ENCODE peak calls at places on chromosomes 7 and 10, in nine cellular contexts. D is upper lobe of right lung, X is dorsolateral prefrontal cortex, M is iPS DF 6.9, I is sigmoid colon, A is psoas muscle, E is aorta, U is keratinocyte, T is HCT116. N is an unnamed sample.

GRCh38 chr10:28393956-28394568 is 91.2 kb upstream of the MPP7 start:
- DNase-seq in D (peak), X (no peak), M (peak), I (peak), A (peak), E (peak), U (no peak), T (peak), N (no peak)

GRCh38 chr7:93036807-93037206 is 81.0 kb downstream of the SAMD9 start:
- DNase-seq in D (no peak), X (no peak), M (no peak), I (no peak), A (no peak), E (no peak), U (no peak), T (no peak), N (no peak)

GRCh38 chr7:21261627-21262564 is 166.0 kb upstream of the SP4 start:
- DNase-seq in D (no peak), X (no peak), M (peak), I (no peak), A (peak), E (no peak), U (no peak), T (peak), N (no peak)

GRCh38 chr7:16430133-16430532 is 8.8 kb upstream of the CRPPA start:
- DNase-seq in D (no peak), X (no peak), M (no peak), I (no peak), A (no peak), E (no peak), U (no peak), T (no peak), N (no peak)

GRCh38 chr10:112792487-112793196 is 157.4 kb upstream of the TCF7L2 start:
- DNase-seq in D (no peak), X (no peak), M (no peak), I (peak), A (peak), E (peak), U (no peak), T (no peak), N (no peak)

GRCh38 chr7:7738622-7739021 is 20.2 kb upstream of the RPA3 start:
- DNase-seq in D (no peak), X (no peak), M (no peak), I (no peak), A (no peak), E (no peak), U (no peak), T (no peak), N (no peak)

GRCh38 chr10:49605177-49605938 is 4.8 kb upstream of the SLC18A3 start:
- DNase-seq in D (peak), X (no peak), M (no peak), I (no peak), A (no peak), E (no peak), U (no peak), T (no peak), N (peak)

GRCh38 chr10:91758303-91759146 is 39.7 kb upstream of the TNKS2 start:
- DNase-seq in D (no peak), X (no peak), M (no peak), I (no peak), A (no peak), E (no peak), U (no peak), T (peak), N (no peak)

GRCh38 chr10:50409965-50410811 is 158.9 kb upstream of the ASAH2 start:
- DNase-seq in D (no peak), X (no peak), M (no peak), I (no peak), A (no peak), E (no peak), U (no peak), T (no peak), N (no peak)

GRCh38 chr7:20412023-20412422 is 81.3 kb downstream of the ITGB8 start:
- DNase-seq in D (no peak), X (no peak), M (no peak), I (no peak), A (no peak), E (no peak), U (no peak), T (no peak), N (no peak)

GRCh38 chr10:59733321-59733720 is 19.9 kb downstream of the MRLN start:
- DNase-seq in D (no peak), X (no peak), M (no peak), I (no peak), A (no peak), E (no peak), U (no peak), T (no peak), N (no peak)

GRCh38 chr10:110442746-110443145 is 55.0 kb upstream of the DUSP5 start:
- DNase-seq in D (peak), X (no peak), M (no peak), I (peak), A (no peak), E (no peak), U (no peak), T (no peak), N (peak)

GRCh38 chr10:30048768-30049507 is 10.4 kb downstream of the JCAD start:
- DNase-seq in D (no peak), X (no peak), M (no peak), I (no peak), A (no peak), E (no peak), U (no peak), T (no peak), N (no peak)

GRCh38 chr10:120951288-120951687 is 100.1 kb downstream of the WDR11 start:
- DNase-seq in D (no peak), X (no peak), M (no peak), I (no peak), A (no peak), E (no peak), U (no peak), T (no peak), N (no peak)

GRCh38 chr7:132499065-132499464 is 77.2 kb downstream of the PLXNA4 start:
- DNase-seq in D (no peak), X (no peak), M (no peak), I (no peak), A (no peak), E (no peak), U (no peak), T (no peak), N (no peak)

GRCh38 chr10:92490387-92490786 is 83.5 kb downstream of the IDE start:
- DNase-seq in D (no peak), X (no peak), M (no peak), I (no peak), A (no peak), E (no peak), U (peak), T (no peak), N (no peak)

GRCh38 chr10:76881477-76882220 is 756.0 kb downstream of the KCNMA1 start:
- DNase-seq in D (no peak), X (no peak), M (no peak), I (no peak), A (no peak), E (no peak), U (no peak), T (no peak), N (no peak)

GRCh38 chr7:15130666-15131541 is 228.4 kb upstream of the DGKB start:
- DNase-seq in D (no peak), X (no peak), M (no peak), I (no peak), A (no peak), E (no peak), U (peak), T (no peak), N (no peak)

GRCh38 chr7:47278043-47278442 is 303.9 kb downstream of the TNS3 start:
- DNase-seq in D (no peak), X (no peak), M (no peak), I (no peak), A (no peak), E (no peak), U (no peak), T (no peak), N (no peak)

GRCh38 chr10:95308389-95309302 is 17.8 kb upstream of the PDLIM1 start:
- DNase-seq in D (peak), X (no peak), M (no peak), I (peak), A (peak), E (peak), U (no peak), T (peak), N (peak)

GRCh38 chr10:89217057-89217990 is 10.2 kb upstream of the CH25H start:
- DNase-seq in D (no peak), X (no peak), M (no peak), I (peak), A (peak), E (no peak), U (no peak), T (peak), N (no peak)

GRCh38 chr7:147298611-147299043 is 1182.0 kb downstream of the CNTNAP2 start:
- DNase-seq in D (no peak), X (no peak), M (no peak), I (no peak), A (no peak), E (no peak), U (no peak), T (no peak), N (no peak)

GRCh38 chr7:93779115-93779514 is 111.4 kb downstream of the TFPI2 start:
- DNase-seq in D (no peak), X (no peak), M (no peak), I (no peak), A (no peak), E (no peak), U (no peak), T (no peak), N (no peak)

GRCh38 chr7:158310924-158311713 is 276.5 kb downstream of the PTPRN2 start:
- DNase-seq in D (no peak), X (no peak), M (no peak), I (no peak), A (no peak), E (no peak), U (no peak), T (no peak), N (peak)

GRCh38 chr10:12350167-12350872 is 973 bp downstream of the CAMK1D start:
- DNase-seq in D (peak), X (no peak), M (no peak), I (peak), A (peak), E (peak), U (no peak), T (no peak), N (peak)

GRCh38 chr10:12349628-12350166 is 350 bp downstream of the CAMK1D start:
- DNase-seq in D (peak), X (no peak), M (no peak), I (peak), A (no peak), E (peak), U (no peak), T (no peak), N (no peak)

GRCh38 chr10:12348341-12348869 is 942 bp upstream of the CAMK1D start:
- DNase-seq in D (no peak), X (no peak), M (no peak), I (peak), A (no peak), E (no peak), U (no peak), T (no peak), N (no peak)

GRCh38 chr10:12350925-12351324 is 1.6 kb downstream of the CAMK1D start:
- DNase-seq in D (no peak), X (no peak), M (no peak), I (no peak), A (no peak), E (no peak), U (no peak), T (no peak), N (no peak)

DNA sequence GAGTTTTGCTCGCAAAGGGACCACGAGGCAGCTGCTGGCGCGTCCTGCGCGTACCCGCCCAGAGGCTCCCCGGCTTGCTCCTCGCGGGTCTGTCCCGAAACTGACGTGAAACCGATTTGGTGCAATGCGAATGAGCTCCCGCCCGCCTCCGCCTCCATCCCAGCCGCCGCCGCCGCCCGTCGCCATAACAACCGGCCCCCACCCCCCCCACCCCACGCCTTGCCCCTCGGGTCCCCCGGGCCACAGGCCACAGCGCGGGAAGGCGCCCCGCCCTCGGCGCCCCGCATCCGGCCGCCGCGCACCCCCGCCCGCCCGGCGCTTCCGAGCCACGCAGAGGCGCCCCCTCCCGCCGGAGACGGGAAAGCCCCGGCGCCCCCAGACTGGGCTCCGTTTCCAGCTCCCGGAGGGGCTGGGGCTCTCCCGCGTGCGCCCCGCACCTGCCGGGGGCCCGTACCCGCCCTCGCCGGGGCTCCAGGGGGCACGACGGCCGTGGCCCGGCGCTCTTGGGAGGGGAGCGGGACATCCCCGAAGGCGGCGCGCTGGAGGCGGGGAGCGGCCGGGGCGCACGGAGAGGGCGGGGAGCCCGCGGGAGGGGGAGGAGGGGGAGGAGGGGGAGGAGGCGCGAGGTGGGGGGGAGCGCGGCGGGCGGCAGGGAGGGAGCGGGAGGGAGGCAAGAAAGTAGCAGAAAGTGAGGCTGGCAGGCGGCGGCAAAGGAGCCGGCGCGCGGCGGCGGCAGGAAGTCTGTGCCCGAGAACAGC is at the start of gene CAMK1D:
- DNase-seq in D (peak), X (peak), M (no peak), I (peak), A (peak), E (peak), U (no peak), T (no peak), N (peak)
- H3K27ac ChIP-seq in D (peak), X (peak), M (no peak), I (peak), A (no peak), E (peak), U (no peak), T (peak), N (peak)

GRCh38 chr7:100801833-100802568 is 25.3 kb downstream of the EPHB4 start:
- DNase-seq in D (peak), X (no peak), M (no peak), I (peak), A (no peak), E (no peak), U (peak), T (no peak), N (no peak)

GRCh38 chr7:100804681-100805431 is 22.5 kb downstream of the EPHB4 start:
- DNase-seq in D (no peak), X (no peak), M (no peak), I (no peak), A (no peak), E (no peak), U (no peak), T (no peak), N (no peak)

GRCh38 chr7:100806276-100806675 is 21.0 kb downstream of the EPHB4 start:
- DNase-seq in D (no peak), X (no peak), M (no peak), I (no peak), A (no peak), E (no peak), U (no peak), T (no peak), N (no peak)

GRCh38 chr7:100802951-100803350 is 24.4 kb downstream of the EPHB4 start:
- DNase-seq in D (no peak), X (no peak), M (no peak), I (no peak), A (no peak), E (no peak), U (no peak), T (no peak), N (no peak)

GRCh38 chr7:100803398-100804161 is 23.7 kb downstream of the EPHB4 start:
- DNase-seq in D (peak), X (peak), M (no peak), I (peak), A (peak), E (peak), U (peak), T (no peak), N (peak)
- H3K4me3 ChIP-seq in D (peak), X (no peak), M (no peak), I (no peak), A (no peak), E (no peak), U (no peak), T (no peak), N (peak)

GRCh38 chr7:148733496-148733895 is 34.8 kb downstream of the CUL1 start:
- DNase-seq in D (no peak), X (no peak), M (no peak), I (no peak), A (no peak), E (no peak), U (no peak), T (no peak), N (no peak)

GRCh38 chr7:148735141-148735540 is 36.4 kb downstream of the CUL1 start:
- DNase-seq in D (no peak), X (no peak), M (no peak), I (no peak), A (peak), E (no peak), U (no peak), T (no peak), N (no peak)

GRCh38 chr7:148735967-148736366 is 37.3 kb downstream of the CUL1 start:
- DNase-seq in D (no peak), X (no peak), M (no peak), I (no peak), A (no peak), E (no peak), U (no peak), T (no peak), N (no peak)

DNA sequence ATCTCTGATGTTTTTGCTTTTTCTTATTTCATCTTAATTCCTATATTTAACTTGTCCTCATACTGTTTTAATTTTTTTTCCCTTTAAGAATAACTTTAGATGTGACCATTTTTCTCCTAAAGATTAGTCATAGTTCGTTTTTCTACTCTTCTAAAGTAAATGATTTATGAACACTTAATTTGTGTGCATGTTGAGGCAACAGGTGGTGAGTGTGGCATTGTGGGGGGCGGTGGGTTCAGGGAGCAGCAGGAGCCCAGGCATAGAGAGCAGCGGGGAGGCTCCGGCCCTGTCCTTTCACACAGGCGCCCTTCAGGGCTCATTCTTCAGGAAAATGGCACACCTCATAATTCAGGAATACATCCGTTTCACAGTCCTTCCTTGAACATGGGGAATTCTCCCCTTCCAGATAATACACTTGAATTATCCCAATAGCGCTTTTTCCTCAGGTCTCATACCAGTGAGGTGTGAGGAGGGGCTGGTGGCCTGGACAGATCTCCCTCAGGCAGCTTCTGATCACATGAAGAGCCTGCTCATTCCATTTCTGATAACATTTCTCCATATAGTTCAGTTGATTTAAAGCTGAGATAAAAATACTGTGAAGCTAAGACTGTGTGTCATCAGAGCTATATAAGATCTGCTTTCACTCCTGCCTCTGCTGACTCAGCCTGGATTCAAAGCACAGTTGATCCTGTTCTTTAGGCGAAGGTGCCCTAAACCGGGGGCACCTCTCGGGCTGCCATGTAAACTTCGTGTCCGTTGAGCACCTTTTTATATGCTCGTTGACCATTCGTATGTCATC is 40.2 kb downstream of the CUL1 start:
- DNase-seq in D (no peak), X (no peak), M (no peak), I (no peak), A (no peak), E (no peak), U (no peak), T (no peak), N (no peak)
- H3K27ac ChIP-seq in D (no peak), X (peak), M (no peak), I (no peak), A (peak), E (no peak), U (no peak), T (no peak), N (no peak)

DNA sequence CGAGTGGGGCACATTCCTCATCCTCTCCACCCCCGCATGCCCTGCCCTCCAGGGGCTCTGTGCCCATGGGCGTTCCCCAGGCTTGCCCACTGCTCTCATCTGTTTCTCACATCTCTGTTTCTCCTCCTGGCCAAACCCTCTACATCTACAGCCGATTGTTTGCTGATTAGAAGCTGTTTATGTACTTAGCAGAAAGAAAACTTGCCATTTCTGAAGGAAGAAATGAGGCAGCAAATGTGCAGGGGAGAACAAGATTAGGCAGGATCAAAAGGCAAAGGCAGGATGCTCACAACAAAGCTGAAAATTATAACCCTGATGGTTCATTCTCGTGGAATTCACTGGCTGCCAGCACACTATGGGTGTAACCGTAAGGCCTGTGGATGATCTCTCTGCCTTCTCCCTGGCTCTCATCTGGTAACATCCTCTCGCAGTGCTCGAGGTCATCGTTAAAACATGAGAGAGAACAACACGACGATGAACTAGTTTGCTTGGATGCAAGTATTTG is 111.6 kb upstream of the KLF14 start:
- DNase-seq in D (no peak), X (no peak), M (no peak), I (no peak), A (no peak), E (no peak), U (peak), T (peak), N (no peak)
- H3K4me3 ChIP-seq in D (no peak), X (no peak), M (no peak), I (no peak), A (no peak), E (no peak), U (peak), T (peak), N (no peak)

DNA sequence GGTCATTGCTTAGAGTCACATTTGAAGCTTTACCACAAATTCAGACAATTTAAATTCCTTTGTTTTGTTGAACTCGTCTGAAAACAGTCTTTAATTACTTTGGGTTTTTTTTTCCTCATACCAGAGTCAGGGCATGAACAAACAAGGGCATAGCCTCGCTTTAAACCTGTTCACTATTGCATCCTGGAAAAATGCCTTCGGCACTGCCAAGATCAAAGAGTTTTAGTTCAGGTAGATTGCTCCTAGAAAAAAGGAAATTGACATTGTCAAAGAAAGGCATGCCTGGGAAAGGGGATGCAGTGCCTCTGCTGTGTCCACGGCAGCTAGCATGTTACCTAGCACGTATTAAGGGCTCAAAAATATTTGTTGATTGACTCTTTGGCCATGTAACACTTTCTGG is 235.1 kb downstream of the ARHGAP21 start:
- DNase-seq in D (no peak), X (no peak), M (no peak), I (no peak), A (no peak), E (no peak), U (no peak), T (no peak), N (no peak)
- H3K27ac ChIP-seq in D (no peak), X (no peak), M (no peak), I (no peak), A (no peak), E (no peak), U (peak), T (no peak), N (no peak)

GRCh38 chr7:1538544-1539345 is 8.2 kb downstream of the MAFK start:
- DNase-seq in D (no peak), X (no peak), M (no peak), I (peak), A (peak), E (no peak), U (no peak), T (no peak), N (no peak)
- H3K4me3 ChIP-seq in D (peak), X (peak), M (no peak), I (peak), A (peak), E (peak), U (no peak), T (no peak), N (peak)